ENCODE peak calls at places on chromosomes 11 and 22, in four cellular contexts. R, J, D and Q are unnamed samples.

GRCh38 chr22:40654522-40655167 is 18.1 kb upstream of the MRTFA start:
- DNase-seq in R (peak; percentile 83), J (peak; percentile 26), D (no peak), Q (peak; percentile 60)

GRCh38 chr11:2577071-2578005 is 122.5 kb downstream of the KCNQ1OT1 start:
- DNase-seq in R (no peak), J (no peak), D (no peak), Q (no peak)

GRCh38 chr22:21446827-21447690 is 20.1 kb upstream of the TMEM191C start:
- DNase-seq in R (no peak), J (no peak), D (no peak), Q (no peak)

GRCh38 chr11:32437406-32438345 is 2.3 kb upstream of the WT1 start:
- DNase-seq in R (no peak), J (no peak), D (no peak), Q (no peak)

GRCh38 chr22:23353004-23353403 is 172.7 kb downstream of the BCR start:
- DNase-seq in R (no peak), J (no peak), D (no peak), Q (no peak)

GRCh38 chr11:133383689-133384088 is 148.6 kb downstream of the OPCML start:
- DNase-seq in R (no peak), J (no peak), D (no peak), Q (no peak)

GRCh38 chr11:48148749-48149148 is 67.9 kb upstream of the OR4B1 start:
- DNase-seq in R (no peak), J (no peak), D (no peak), Q (peak; percentile 16)

GRCh38 chr11:6926208-6927029 is at the start of gene ZNF215:
- DNase-seq in R (peak; percentile 81), J (peak; percentile 92), D (no peak), Q (peak; percentile 74)

GRCh38 chr22:42214625-42215415 is 55.6 kb downstream of the TCF20 start:
- DNase-seq in R (no peak), J (no peak), D (no peak), Q (no peak)

GRCh38 chr11:86671386-86672006 is 920 bp downstream of the ME3 start:
- DNase-seq in R (no peak), J (no peak), D (no peak), Q (peak; percentile 45)

GRCh38 chr11:16001899-16002426 is 354.4 kb downstream of the SOX6 start:
- DNase-seq in R (peak; percentile 95), J (no peak), D (no peak), Q (peak; percentile 87)

GRCh38 chr11:123654566-123655081 is at the start of gene SCN3B:
- DNase-seq in R (peak; percentile 61), J (peak; percentile 94), D (no peak), Q (peak; percentile 84)

GRCh38 chr22:50000587-50001387 is 11.8 kb downstream of the IL17REL start:
- DNase-seq in R (no peak), J (no peak), D (no peak), Q (no peak)

GRCh38 chr11:36151933-36152580 is 137.2 kb downstream of the COMMD9 start:
- DNase-seq in R (no peak), J (no peak), D (no peak), Q (no peak)

GRCh38 chr11:74307409-74307808 is 4.0 kb downstream of the P4HA3 start:
- DNase-seq in R (peak; percentile 68), J (no peak), D (no peak), Q (peak; percentile 68)

GRCh38 chr11:67354314-67355022 is 1.1 kb upstream of the POLD4 start:
- DNase-seq in R (peak; percentile 98), J (peak; percentile 89), D (no peak), Q (peak; percentile 93)

GRCh38 chr11:95739108-95739507 is 50.5 kb downstream of the FAM76B start:
- DNase-seq in R (no peak), J (no peak), D (no peak), Q (no peak)
- TF ChIP-seq CTCF in R (no peak), J (peak; percentile 32), D (no peak), Q (peak; percentile 4)

GRCh38 chr11:33691051-33691864 is 9.4 kb downstream of the C11orf91 start:
- DNase-seq in R (no peak), J (no peak), D (no peak), Q (no peak)

GRCh38 chr11:33690290-33691050 is 10.2 kb downstream of the C11orf91 start:
- DNase-seq in R (peak; percentile 99), J (no peak), D (no peak), Q (peak; percentile 98)

GRCh38 chr11:33687733-33688479 is 12.7 kb downstream of the C11orf91 start:
- DNase-seq in R (peak; percentile 78), J (peak; percentile 48), D (peak; percentile 33), Q (peak; percentile 75)

GRCh38 chr11:33689089-33689488 is 11.5 kb downstream of the C11orf91 start:
- DNase-seq in R (no peak), J (no peak), D (no peak), Q (peak; percentile 30)

DNA sequence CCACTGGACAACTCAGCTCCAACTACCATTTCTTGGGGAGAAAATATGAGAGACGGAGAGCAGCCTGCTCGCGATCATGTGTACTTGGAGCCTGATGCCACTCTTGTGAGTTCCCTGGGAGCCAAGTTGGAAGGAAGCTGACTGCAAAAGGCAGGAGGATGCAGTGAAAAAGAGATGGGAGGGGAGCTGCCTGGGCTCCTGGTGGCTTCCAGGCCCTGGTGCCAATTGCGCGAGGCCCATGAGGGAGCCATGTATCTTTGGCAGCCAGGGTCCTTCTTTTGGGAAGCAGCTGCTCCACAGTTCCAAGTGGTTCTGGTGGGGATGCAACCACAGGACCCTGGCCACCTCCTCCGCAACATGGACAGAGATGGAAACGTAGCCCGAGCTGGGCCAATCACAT is 11.1 kb downstream of the C11orf91 start:
- DNase-seq in R (no peak), J (no peak), D (no peak), Q (peak; percentile 30)
- H3K27ac ChIP-seq in R (peak overlapping the region; percentile 82), J (no peak overlapping the region), D (no peak overlapping the region), Q (peak overlapping the region; percentile 91)

DNA sequence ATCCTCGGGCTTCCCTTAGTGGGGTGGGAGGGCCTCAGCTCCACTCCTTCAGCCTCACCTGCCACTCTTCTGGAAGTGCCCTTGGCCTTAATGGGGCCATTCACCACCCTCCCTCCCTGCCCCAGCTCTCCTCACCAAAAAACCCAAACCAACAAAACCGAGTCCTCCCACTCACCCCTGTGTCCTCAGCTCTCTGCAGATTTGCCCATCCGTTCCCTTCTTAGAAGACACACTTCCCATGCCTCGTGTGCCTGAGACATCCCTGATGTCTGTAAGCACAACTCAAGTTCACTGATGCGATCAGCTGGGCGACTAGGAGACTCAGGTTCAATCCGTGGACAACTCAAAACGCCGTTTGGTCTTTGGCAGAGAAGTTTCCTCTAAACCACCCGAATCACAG is 839.2 kb downstream of the TBC1D22A start:
- DNase-seq in R (no peak), J (no peak), D (no peak), Q (no peak)
- TF ChIP-seq FOS in R (no peak), J (no peak), D (no peak), Q (no peak)

DNA sequence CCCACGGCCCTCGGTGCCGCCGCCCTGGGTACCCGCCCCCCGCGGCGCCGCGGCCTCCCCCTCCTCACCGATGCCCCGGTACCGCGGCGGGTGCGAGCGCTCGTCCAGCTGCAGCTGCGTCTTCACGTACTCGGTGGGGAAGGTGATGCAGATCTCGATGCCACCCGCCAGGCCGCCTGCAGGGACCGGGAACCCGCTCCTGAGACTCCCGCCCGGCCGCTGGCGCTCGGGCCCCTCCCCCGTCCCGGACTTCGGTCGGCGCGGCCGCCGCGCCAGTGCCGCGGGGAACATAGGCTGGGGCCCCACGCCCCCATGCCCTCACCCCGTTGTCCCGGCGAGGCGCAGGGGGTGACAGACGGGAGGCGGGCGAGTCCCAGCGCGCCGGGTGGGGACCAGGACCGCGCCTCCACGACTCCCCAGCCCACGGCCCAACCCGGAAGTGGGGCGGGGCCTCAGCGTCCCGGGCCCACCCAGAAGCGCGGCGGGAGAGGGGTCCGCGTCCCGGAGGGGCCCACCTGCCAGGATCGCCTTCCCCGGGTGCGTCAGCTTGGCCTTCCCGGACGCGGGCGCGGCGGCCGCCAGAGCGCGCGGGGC is 374 bp downstream of the SLC25A1 start:
- DNase-seq in R (peak; percentile 11), J (peak; percentile 98), D (no peak), Q (peak; percentile 46)
- TF ChIP-seq CTCF in R (no peak), J (no peak), D (no peak), Q (no peak)

GRCh38 chr11:119709171-119709570 is 19.8 kb downstream of the NECTIN1 start:
- DNase-seq in R (no peak), J (no peak), D (no peak), Q (no peak)
- H3K27ac ChIP-seq in R (no peak overlapping the region), J (no peak overlapping the region), D (no peak overlapping the region), Q (no peak overlapping the region)